ENCODE peak calls at places on chromosomes 6 and 20, in four cellular contexts. A is tibial artery; X is stimulated activated CD8-positive, alpha-beta memory T cell treated with anti-CD3 and anti-CD28 coated beads, Interleukin-4, amount 100 ng/mL, for 24 hours; S is ACHN. V is an unnamed sample.

GRCh38 chr6:154249499-154250298 is 106.9 kb downstream of the IPCEF1 start:
- DNase-seq in A (no peak), S (peak), X (no peak), V (no peak)

GRCh38 chr6:17418281-17419188 is 25.1 kb downstream of the CAP2 start:
- DNase-seq in X (no peak), A (no peak), S (peak), V (no peak)

GRCh38 chr20:46894579-46894958 is at the start of gene EYA2:
- DNase-seq in A (no peak), S (no peak), X (no peak), V (no peak)

GRCh38 chr6:45655630-45656422 is 278.1 kb upstream of the SUPT3H start:
- DNase-seq in S (peak), A (no peak), X (no peak), V (peak)

GRCh38 chr6:12024715-12025434 is 12.8 kb downstream of the HIVEP1 start:
- DNase-seq in A (no peak), X (no peak), S (peak), V (no peak)

GRCh38 chr20:3612795-3613560 is 50.2 kb downstream of the GFRA4 start:
- DNase-seq in S (peak), A (no peak), X (no peak), V (no peak)

GRCh38 chr6:156791261-156791850 is 14.2 kb downstream of the ARID1B start:
- DNase-seq in S (peak), A (no peak), X (no peak), V (peak)

GRCh38 chr20:5033566-5033965 is 32.3 kb upstream of the SLC23A2 start:
- DNase-seq in S (no peak), A (no peak), X (no peak), V (no peak)

GRCh38 chr20:1241456-1241855 is 15.6 kb downstream of the RAD21L1 start:
- DNase-seq in S (peak), A (no peak), X (no peak), V (no peak)

GRCh38 chr6:47235964-47236760 is 73.5 kb downstream of the TNFRSF21 start:
- DNase-seq in A (no peak), X (no peak), S (no peak), V (no peak)

GRCh38 chr6:166025149-166025898 is 142.3 kb downstream of the TBXT start:
- DNase-seq in S (peak), X (no peak), A (no peak), V (no peak)

GRCh38 chr20:22910287-22910852 is 124.7 kb upstream of the SSTR4 start:
- DNase-seq in A (no peak), X (no peak), S (no peak), V (no peak)

GRCh38 chr6:148365037-148365436 is 22.4 kb downstream of the SASH1 start:
- DNase-seq in A (no peak), X (no peak), S (no peak), V (peak)

GRCh38 chr6:19279137-19279747 is 557.9 kb upstream of the ID4 start:
- DNase-seq in A (no peak), X (no peak), S (no peak), V (peak)

GRCh38 chr6:158170656-158171081 is 2.5 kb downstream of the GTF2H5 start:
- DNase-seq in S (peak), X (no peak), A (no peak), V (no peak)

GRCh38 chr6:11952291-11952690 is 59.8 kb upstream of the HIVEP1 start:
- DNase-seq in X (no peak), A (no peak), S (no peak), V (no peak)

GRCh38 chr20:21796059-21796458 is 90.6 kb downstream of the PAX1 start:
- DNase-seq in A (no peak), S (peak), X (no peak), V (peak)

GRCh38 chr6:99467509-99468106 is 42.5 kb upstream of the PNISR start:
- DNase-seq in S (peak), A (no peak), X (no peak), V (peak)

GRCh38 chr6:50361641-50362331 is 312.1 kb upstream of the DEFB112 start:
- DNase-seq in S (no peak), X (no peak), A (no peak), V (peak)

GRCh38 chr20:42181064-42181463 is 562.9 kb upstream of the CHD6 start:
- DNase-seq in S (no peak), A (no peak), X (no peak), V (no peak)

GRCh38 chr20:8854566-8854965 is 214.3 kb upstream of the PLCB4 start:
- DNase-seq in A (peak), S (peak), X (no peak), V (peak)

GRCh38 chr6:36765190-36765941 is 67.7 kb downstream of the RAB44 start:
- DNase-seq in A (no peak), S (no peak), X (no peak), V (no peak)

GRCh38 chr20:49389854-49390253 is 92.6 kb downstream of the KCNB1 start:
- DNase-seq in X (no peak), S (no peak), A (no peak), V (no peak)

GRCh38 chr20:25985597-25985996 is 288.9 kb upstream of the ZNF337 start:
- DNase-seq in A (no peak), S (no peak), X (no peak), V (no peak)